ENCODE peak calls at places on chromosomes 12 and 14, in four cellular contexts. H is foreskin fibroblast, G is hepatocyte, P is fibroblast of mammary gland. Z is an unnamed sample.

GRCh38 chr14:22370084-22370847 is 218.8 kb downstream of the DAD1 start:
- DNase-seq in H (peak), P (peak), G (no peak), Z (no peak)

GRCh38 chr12:9273276-9273675 is 65.1 kb upstream of the PZP start:
- DNase-seq in G (no peak), H (peak), P (peak), Z (peak)

GRCh38 chr12:96247567-96247962 is 53.4 kb downstream of the ELK3 start:
- DNase-seq in P (peak), G (no peak), H (peak), Z (no peak)

GRCh38 chr12:47818382-47818700 is 1.4 kb downstream of the HDAC7 start:
- DNase-seq in H (no peak), G (no peak), P (no peak), Z (no peak)

GRCh38 chr14:44300911-44301310 is 206.2 kb downstream of the FSCB start:
- DNase-seq in G (no peak), P (no peak), H (no peak), Z (no peak)

GRCh38 chr12:49972641-49973360 is at the start of gene AQP6:
- DNase-seq in P (no peak), G (no peak), H (no peak), Z (no peak)

GRCh38 chr12:93925585-93925984 is 222.8 kb upstream of the PLXNC1 start:
- DNase-seq in H (no peak), P (no peak), G (no peak), Z (no peak)

GRCh38 chr14:51652168-51653095 is 722 bp downstream of the FRMD6 start:
- DNase-seq in P (no peak), H (no peak), G (no peak), Z (no peak)

GRCh38 chr14:76191297-76191696 is 39.6 kb downstream of the GPATCH2L start:
- DNase-seq in G (no peak), P (no peak), H (no peak), Z (no peak)

GRCh38 chr12:48004039-48004940 is at the start of gene COL2A1:
- DNase-seq in H (no peak), G (peak), P (no peak), Z (no peak)

GRCh38 chr14:50599700-50600444 is 39.9 kb downstream of the ATL1 start:
- DNase-seq in P (peak), G (peak), H (peak), Z (peak)

GRCh38 chr14:69612759-69613145 is 1.4 kb downstream of the SUSD6 start:
- DNase-seq in H (no peak), G (no peak), P (peak), Z (no peak)

GRCh38 chr12:62598846-62599245 is 132.2 kb downstream of the MON2 start:
- DNase-seq in G (no peak), P (no peak), H (no peak), Z (no peak)

GRCh38 chr14:38107216-38107631 is 100.5 kb upstream of the SSTR1 start:
- DNase-seq in P (no peak), H (no peak), G (no peak), Z (no peak)

GRCh38 chr12:6074979-6075585 is 49.4 kb downstream of the VWF start:
- DNase-seq in G (no peak), H (no peak), P (peak), Z (no peak)

GRCh38 chr12:94240171-94240570 is 91.8 kb downstream of the PLXNC1 start:
- DNase-seq in H (no peak), G (no peak), P (no peak), Z (no peak)

GRCh38 chr12:19139795-19140194 is 10.3 kb downstream of the PLEKHA5 start:
- DNase-seq in P (peak), H (no peak), G (no peak), Z (no peak)

GRCh38 chr14:91047174-91047753 is 13.2 kb downstream of the RPS6KA5 start:
- DNase-seq in G (no peak), P (no peak), H (no peak), Z (no peak)

GRCh38 chr12:127809236-127809635 is 457.7 kb upstream of the TMEM132C start:
- DNase-seq in P (peak), G (peak), H (no peak), Z (peak)

GRCh38 chr12:47870175-47870781 is 34.5 kb downstream of the VDR start:
- DNase-seq in H (peak), G (peak), P (peak), Z (no peak)

GRCh38 chr12:10361622-10362021 is 28.2 kb downstream of the KLRK1 start:
- DNase-seq in H (peak), G (peak), P (no peak), Z (no peak)

GRCh38 chr12:22395666-22396065 is 61.2 kb upstream of the ST8SIA1 start:
- DNase-seq in G (no peak), P (no peak), H (no peak), Z (no peak)

GRCh38 chr14:91015435-91015834 is 45.0 kb downstream of the RPS6KA5 start:
- DNase-seq in G (no peak), H (no peak), P (no peak), Z (no peak)

GRCh38 chr12:40104461-40105264 is 1.2 kb downstream of the SLC2A13 start:
- DNase-seq in G (peak), H (no peak), P (no peak), Z (no peak)

GRCh38 chr14:101019974-101020710 is 116.6 kb upstream of the RTL1 start:
- DNase-seq in G (no peak), H (no peak), P (no peak), Z (no peak)

GRCh38 chr14:35257809-35258208 is 34.4 kb upstream of the PSMA6 start:
- DNase-seq in P (peak), G (no peak), H (no peak), Z (no peak)

GRCh38 chr14:58298477-58298879 is at the start of gene ARID4A:
- DNase-seq in H (no peak), P (no peak), G (no peak), Z (no peak)
- TF ChIP-seq CTCF in H (no peak), P (no peak), G (no peak), Z (no peak)

GRCh38 chr12:132329739-132330548 is 555 bp upstream of the GALNT9 start:
- DNase-seq in P (no peak), H (no peak), G (no peak), Z (no peak)
- H3K4me3 ChIP-seq in P (no peak), H (no peak), G (no peak), Z (no peak)

GRCh38 chr12:75725505-75726120 is 214.2 kb upstream of the KRR1 start:
- DNase-seq in H (peak), P (peak), G (no peak), Z (peak)
- TF ChIP-seq CTCF in H (no peak), P (peak), G (no peak), Z (no peak)

GRCh38 chr12:113783811-113784210 is 182.3 kb downstream of the RBM19 start:
- DNase-seq in G (no peak), H (no peak), P (no peak), Z (no peak)
- H3K4me3 ChIP-seq in G (no peak), H (no peak), P (no peak), Z (no peak)

DNA sequence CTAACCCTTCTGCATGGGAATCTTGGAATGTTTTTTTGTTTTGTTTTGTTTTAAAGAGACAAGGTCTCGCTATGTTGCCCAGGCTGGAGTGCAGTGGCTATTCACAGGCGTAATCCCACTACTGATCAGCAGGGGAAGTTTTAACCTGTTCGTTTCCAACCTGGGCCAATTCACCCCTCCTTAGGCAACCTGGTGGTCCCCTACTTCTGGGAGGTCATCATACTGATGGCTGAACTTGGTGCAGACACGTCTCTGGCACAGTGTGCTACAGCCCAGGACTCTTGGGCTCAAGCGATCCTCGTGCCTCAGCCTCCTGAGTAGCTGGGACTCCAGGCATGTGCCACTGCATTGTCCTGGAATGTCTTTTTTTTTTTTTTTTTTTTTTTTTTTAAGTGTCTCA is 48.9 kb upstream of the ISM2 start:
- DNase-seq in G (no peak), H (no peak), P (no peak), Z (no peak)
- TF ChIP-seq CTCF in G (no peak), H (no peak), P (peak), Z (peak)

Z was measured in HFF-Myc.